ENCODE peak calls at places on chromosome 17, in nine cellular contexts. One of them, this sample, is unnamed.

GRCh38 chr17:27530791-27531391 is 74.6 kb downstream of the KSR1 start:
- DNase-seq in activated gamma-delta T cell treated with Interleukin-2 at 50 U/mL for 16 hours: no peak
- DNase-seq in stimulated activated CD4-positive, alpha-beta T cell treated with anti-CD3 and anti-CD28 coated beads, Interleukin-1b, Interleukin-23, amount 100 ng/mL, for 4 hours: no peak
- DNase-seq in neural progenitor cell: no peak
- DNase-seq in cerebellar nuclear complex: no peak
- DNase-seq in GM04504: no peak
- DNase-seq in GM19239: no peak
- DNase-seq in Calu3: no peak
- DNase-seq in NCI-H1694: no peak
- DNase-seq in this sample: no peak

GRCh38 chr17:13346081-13346533 is 255.6 kb downstream of the HS3ST3A1 start:
- DNase-seq in activated gamma-delta T cell treated with Interleukin-2 at 50 U/mL for 16 hours: no peak
- DNase-seq in stimulated activated CD4-positive, alpha-beta T cell treated with anti-CD3 and anti-CD28 coated beads, Interleukin-1b, Interleukin-23, amount 100 ng/mL, for 4 hours: no peak
- DNase-seq in neural progenitor cell: no peak
- DNase-seq in cerebellar nuclear complex: no peak
- DNase-seq in GM04504: peak
- DNase-seq in GM19239: no peak
- DNase-seq in Calu3: no peak
- DNase-seq in NCI-H1694: no peak
- DNase-seq in this sample: peak

GRCh38 chr17:63772801-63773271 is 561 bp downstream of the CCDC47 start:
- DNase-seq in activated gamma-delta T cell treated with Interleukin-2 at 50 U/mL for 16 hours: no peak
- DNase-seq in stimulated activated CD4-positive, alpha-beta T cell treated with anti-CD3 and anti-CD28 coated beads, Interleukin-1b, Interleukin-23, amount 100 ng/mL, for 4 hours: no peak
- DNase-seq in neural progenitor cell: peak
- DNase-seq in cerebellar nuclear complex: peak
- DNase-seq in GM04504: no peak
- DNase-seq in GM19239: no peak
- DNase-seq in Calu3: no peak
- DNase-seq in NCI-H1694: no peak
- DNase-seq in this sample: no peak

GRCh38 chr17:27959382-27959709 is 66.2 kb upstream of the LYRM9 start:
- DNase-seq in activated gamma-delta T cell treated with Interleukin-2 at 50 U/mL for 16 hours: no peak
- DNase-seq in stimulated activated CD4-positive, alpha-beta T cell treated with anti-CD3 and anti-CD28 coated beads, Interleukin-1b, Interleukin-23, amount 100 ng/mL, for 4 hours: no peak
- DNase-seq in neural progenitor cell: no peak
- DNase-seq in cerebellar nuclear complex: no peak
- DNase-seq in GM04504: no peak
- DNase-seq in GM19239: no peak
- DNase-seq in Calu3: no peak
- DNase-seq in NCI-H1694: no peak
- DNase-seq in this sample: no peak

GRCh38 chr17:77042688-77043330 is 98.0 kb upstream of the SEC14L1 start:
- DNase-seq in activated gamma-delta T cell treated with Interleukin-2 at 50 U/mL for 16 hours: no peak
- DNase-seq in stimulated activated CD4-positive, alpha-beta T cell treated with anti-CD3 and anti-CD28 coated beads, Interleukin-1b, Interleukin-23, amount 100 ng/mL, for 4 hours: no peak
- DNase-seq in neural progenitor cell: no peak
- DNase-seq in cerebellar nuclear complex: no peak
- DNase-seq in GM04504: no peak
- DNase-seq in GM19239: no peak
- DNase-seq in Calu3: no peak
- DNase-seq in NCI-H1694: no peak
- DNase-seq in this sample: no peak

GRCh38 chr17:38750312-38751121 is 2.0 kb upstream of the PSMB3 start:
- DNase-seq in activated gamma-delta T cell treated with Interleukin-2 at 50 U/mL for 16 hours: no peak
- DNase-seq in stimulated activated CD4-positive, alpha-beta T cell treated with anti-CD3 and anti-CD28 coated beads, Interleukin-1b, Interleukin-23, amount 100 ng/mL, for 4 hours: no peak
- DNase-seq in neural progenitor cell: peak
- DNase-seq in cerebellar nuclear complex: no peak
- DNase-seq in GM04504: no peak
- DNase-seq in GM19239: no peak
- DNase-seq in Calu3: peak
- DNase-seq in NCI-H1694: peak
- DNase-seq in this sample: no peak

GRCh38 chr17:77427471-77427991 is 286.8 kb downstream of the SEC14L1 start:
- DNase-seq in activated gamma-delta T cell treated with Interleukin-2 at 50 U/mL for 16 hours: no peak
- DNase-seq in stimulated activated CD4-positive, alpha-beta T cell treated with anti-CD3 and anti-CD28 coated beads, Interleukin-1b, Interleukin-23, amount 100 ng/mL, for 4 hours: no peak
- DNase-seq in neural progenitor cell: no peak
- DNase-seq in cerebellar nuclear complex: no peak
- DNase-seq in GM04504: no peak
- DNase-seq in GM19239: no peak
- DNase-seq in Calu3: no peak
- DNase-seq in NCI-H1694: peak
- DNase-seq in this sample: no peak

GRCh38 chr17:67461228-67461780 is 84.2 kb downstream of the PITPNC1 start:
- DNase-seq in activated gamma-delta T cell treated with Interleukin-2 at 50 U/mL for 16 hours: no peak
- DNase-seq in stimulated activated CD4-positive, alpha-beta T cell treated with anti-CD3 and anti-CD28 coated beads, Interleukin-1b, Interleukin-23, amount 100 ng/mL, for 4 hours: no peak
- DNase-seq in neural progenitor cell: no peak
- DNase-seq in cerebellar nuclear complex: no peak
- DNase-seq in GM04504: no peak
- DNase-seq in GM19239: no peak
- DNase-seq in Calu3: no peak
- DNase-seq in NCI-H1694: no peak
- DNase-seq in this sample: no peak

GRCh38 chr17:52213451-52213850 is 54.9 kb upstream of the CA10 start:
- DNase-seq in activated gamma-delta T cell treated with Interleukin-2 at 50 U/mL for 16 hours: no peak
- DNase-seq in stimulated activated CD4-positive, alpha-beta T cell treated with anti-CD3 and anti-CD28 coated beads, Interleukin-1b, Interleukin-23, amount 100 ng/mL, for 4 hours: no peak
- DNase-seq in neural progenitor cell: no peak
- DNase-seq in cerebellar nuclear complex: peak
- DNase-seq in GM04504: no peak
- DNase-seq in GM19239: no peak
- DNase-seq in Calu3: no peak
- DNase-seq in NCI-H1694: no peak
- DNase-seq in this sample: no peak

GRCh38 chr17:59737324-59737723 is 29.9 kb downstream of the VMP1 start:
- DNase-seq in activated gamma-delta T cell treated with Interleukin-2 at 50 U/mL for 16 hours: no peak
- DNase-seq in stimulated activated CD4-positive, alpha-beta T cell treated with anti-CD3 and anti-CD28 coated beads, Interleukin-1b, Interleukin-23, amount 100 ng/mL, for 4 hours: no peak
- DNase-seq in neural progenitor cell: no peak
- DNase-seq in cerebellar nuclear complex: no peak
- DNase-seq in GM04504: no peak
- DNase-seq in GM19239: no peak
- DNase-seq in Calu3: no peak
- DNase-seq in NCI-H1694: no peak
- DNase-seq in this sample: no peak

GRCh38 chr17:60352569-60352968 is 39.4 kb downstream of the USP32 start:
- DNase-seq in activated gamma-delta T cell treated with Interleukin-2 at 50 U/mL for 16 hours: no peak
- DNase-seq in stimulated activated CD4-positive, alpha-beta T cell treated with anti-CD3 and anti-CD28 coated beads, Interleukin-1b, Interleukin-23, amount 100 ng/mL, for 4 hours: no peak
- DNase-seq in neural progenitor cell: no peak
- DNase-seq in cerebellar nuclear complex: no peak
- DNase-seq in GM04504: no peak
- DNase-seq in GM19239: no peak
- DNase-seq in Calu3: no peak
- DNase-seq in NCI-H1694: no peak
- DNase-seq in this sample: no peak

GRCh38 chr17:77419095-77419494 is 278.3 kb downstream of the SEC14L1 start:
- DNase-seq in activated gamma-delta T cell treated with Interleukin-2 at 50 U/mL for 16 hours: no peak
- DNase-seq in stimulated activated CD4-positive, alpha-beta T cell treated with anti-CD3 and anti-CD28 coated beads, Interleukin-1b, Interleukin-23, amount 100 ng/mL, for 4 hours: no peak
- DNase-seq in neural progenitor cell: no peak
- DNase-seq in cerebellar nuclear complex: no peak
- DNase-seq in GM04504: no peak
- DNase-seq in GM19239: no peak
- DNase-seq in Calu3: no peak
- DNase-seq in NCI-H1694: no peak
- DNase-seq in this sample: no peak

GRCh38 chr17:42913981-42914617 is 13.5 kb downstream of the G6PC1 start:
- DNase-seq in activated gamma-delta T cell treated with Interleukin-2 at 50 U/mL for 16 hours: no peak
- DNase-seq in stimulated activated CD4-positive, alpha-beta T cell treated with anti-CD3 and anti-CD28 coated beads, Interleukin-1b, Interleukin-23, amount 100 ng/mL, for 4 hours: no peak
- DNase-seq in neural progenitor cell: no peak
- DNase-seq in cerebellar nuclear complex: no peak
- DNase-seq in GM04504: no peak
- DNase-seq in GM19239: no peak
- DNase-seq in Calu3: no peak
- DNase-seq in NCI-H1694: no peak
- DNase-seq in this sample: no peak

GRCh38 chr17:61496957-61497653 is 44.9 kb downstream of the TBX4 start:
- DNase-seq in activated gamma-delta T cell treated with Interleukin-2 at 50 U/mL for 16 hours: no peak
- DNase-seq in stimulated activated CD4-positive, alpha-beta T cell treated with anti-CD3 and anti-CD28 coated beads, Interleukin-1b, Interleukin-23, amount 100 ng/mL, for 4 hours: no peak
- DNase-seq in neural progenitor cell: no peak
- DNase-seq in cerebellar nuclear complex: no peak
- DNase-seq in GM04504: no peak
- DNase-seq in GM19239: no peak
- DNase-seq in Calu3: no peak
- DNase-seq in NCI-H1694: no peak
- DNase-seq in this sample: no peak

GRCh38 chr17:28907052-28907438 is 4.2 kb upstream of the DHRS13 start:
- DNase-seq in activated gamma-delta T cell treated with Interleukin-2 at 50 U/mL for 16 hours: no peak
- DNase-seq in stimulated activated CD4-positive, alpha-beta T cell treated with anti-CD3 and anti-CD28 coated beads, Interleukin-1b, Interleukin-23, amount 100 ng/mL, for 4 hours: no peak
- DNase-seq in neural progenitor cell: no peak
- DNase-seq in cerebellar nuclear complex: no peak
- DNase-seq in GM04504: no peak
- DNase-seq in GM19239: no peak
- DNase-seq in Calu3: no peak
- DNase-seq in NCI-H1694: no peak
- DNase-seq in this sample: no peak

GRCh38 chr17:80252871-80253270 is 7.8 kb upstream of the RNF213 start:
- DNase-seq in activated gamma-delta T cell treated with Interleukin-2 at 50 U/mL for 16 hours: peak
- DNase-seq in stimulated activated CD4-positive, alpha-beta T cell treated with anti-CD3 and anti-CD28 coated beads, Interleukin-1b, Interleukin-23, amount 100 ng/mL, for 4 hours: peak
- DNase-seq in neural progenitor cell: peak
- DNase-seq in cerebellar nuclear complex: no peak
- DNase-seq in GM04504: no peak
- DNase-seq in GM19239: peak
- DNase-seq in Calu3: peak
- DNase-seq in NCI-H1694: peak
- DNase-seq in this sample: no peak

GRCh38 chr17:1882836-1883235 is 53.0 kb downstream of the RPA1 start:
- DNase-seq in activated gamma-delta T cell treated with Interleukin-2 at 50 U/mL for 16 hours: peak
- DNase-seq in stimulated activated CD4-positive, alpha-beta T cell treated with anti-CD3 and anti-CD28 coated beads, Interleukin-1b, Interleukin-23, amount 100 ng/mL, for 4 hours: no peak
- DNase-seq in neural progenitor cell: peak
- DNase-seq in cerebellar nuclear complex: no peak
- DNase-seq in GM04504: no peak
- DNase-seq in GM19239: peak
- DNase-seq in Calu3: peak
- DNase-seq in NCI-H1694: no peak
- DNase-seq in this sample: peak

GRCh38 chr17:50476545-50477315 is 1.9 kb upstream of the RSAD1 start:
- DNase-seq in activated gamma-delta T cell treated with Interleukin-2 at 50 U/mL for 16 hours: no peak
- DNase-seq in stimulated activated CD4-positive, alpha-beta T cell treated with anti-CD3 and anti-CD28 coated beads, Interleukin-1b, Interleukin-23, amount 100 ng/mL, for 4 hours: no peak
- DNase-seq in neural progenitor cell: peak
- DNase-seq in cerebellar nuclear complex: peak
- DNase-seq in GM04504: no peak
- DNase-seq in GM19239: no peak
- DNase-seq in Calu3: no peak
- DNase-seq in NCI-H1694: no peak
- DNase-seq in this sample: no peak

GRCh38 chr17:38981640-38982039 is 14.4 kb upstream of the FBXO47 start:
- DNase-seq in activated gamma-delta T cell treated with Interleukin-2 at 50 U/mL for 16 hours: no peak
- DNase-seq in stimulated activated CD4-positive, alpha-beta T cell treated with anti-CD3 and anti-CD28 coated beads, Interleukin-1b, Interleukin-23, amount 100 ng/mL, for 4 hours: no peak
- DNase-seq in neural progenitor cell: no peak
- DNase-seq in cerebellar nuclear complex: no peak
- DNase-seq in GM04504: no peak
- DNase-seq in GM19239: no peak
- DNase-seq in Calu3: no peak
- DNase-seq in NCI-H1694: no peak
- DNase-seq in this sample: no peak

GRCh38 chr17:45977506-45977824 is 21.6 kb upstream of the STH start:
- DNase-seq in activated gamma-delta T cell treated with Interleukin-2 at 50 U/mL for 16 hours: no peak
- DNase-seq in stimulated activated CD4-positive, alpha-beta T cell treated with anti-CD3 and anti-CD28 coated beads, Interleukin-1b, Interleukin-23, amount 100 ng/mL, for 4 hours: no peak
- DNase-seq in neural progenitor cell: no peak
- DNase-seq in cerebellar nuclear complex: no peak
- DNase-seq in GM04504: no peak
- DNase-seq in GM19239: no peak
- DNase-seq in Calu3: no peak
- DNase-seq in NCI-H1694: no peak
- DNase-seq in this sample: no peak

GRCh38 chr17:78210111-78210510 is 3.9 kb upstream of the BIRC5 start:
- DNase-seq in activated gamma-delta T cell treated with Interleukin-2 at 50 U/mL for 16 hours: no peak
- DNase-seq in stimulated activated CD4-positive, alpha-beta T cell treated with anti-CD3 and anti-CD28 coated beads, Interleukin-1b, Interleukin-23, amount 100 ng/mL, for 4 hours: no peak
- DNase-seq in neural progenitor cell: no peak
- DNase-seq in cerebellar nuclear complex: peak
- DNase-seq in GM04504: no peak
- DNase-seq in GM19239: no peak
- DNase-seq in Calu3: no peak
- DNase-seq in NCI-H1694: no peak
- DNase-seq in this sample: no peak

GRCh38 chr17:45833826-45834439 is 10.7 kb upstream of the SPPL2C start:
- DNase-seq in activated gamma-delta T cell treated with Interleukin-2 at 50 U/mL for 16 hours: no peak
- DNase-seq in stimulated activated CD4-positive, alpha-beta T cell treated with anti-CD3 and anti-CD28 coated beads, Interleukin-1b, Interleukin-23, amount 100 ng/mL, for 4 hours: no peak
- DNase-seq in neural progenitor cell: no peak
- DNase-seq in cerebellar nuclear complex: no peak
- DNase-seq in GM04504: no peak
- DNase-seq in GM19239: no peak
- DNase-seq in Calu3: no peak
- DNase-seq in NCI-H1694: no peak
- DNase-seq in this sample: no peak

GRCh38 chr17:83173997-83174858 is 94.8 kb downstream of the METRNL start:
- DNase-seq in activated gamma-delta T cell treated with Interleukin-2 at 50 U/mL for 16 hours: peak
- DNase-seq in stimulated activated CD4-positive, alpha-beta T cell treated with anti-CD3 and anti-CD28 coated beads, Interleukin-1b, Interleukin-23, amount 100 ng/mL, for 4 hours: no peak
- DNase-seq in neural progenitor cell: peak
- DNase-seq in cerebellar nuclear complex: no peak
- DNase-seq in GM04504: no peak
- DNase-seq in GM19239: peak
- DNase-seq in Calu3: no peak
- DNase-seq in NCI-H1694: no peak
- DNase-seq in this sample: peak

GRCh38 chr17:29757788-29758187 is 135.1 kb upstream of the CORO6 start:
- DNase-seq in activated gamma-delta T cell treated with Interleukin-2 at 50 U/mL for 16 hours: peak
- DNase-seq in stimulated activated CD4-positive, alpha-beta T cell treated with anti-CD3 and anti-CD28 coated beads, Interleukin-1b, Interleukin-23, amount 100 ng/mL, for 4 hours: no peak
- DNase-seq in neural progenitor cell: no peak
- DNase-seq in cerebellar nuclear complex: no peak
- DNase-seq in GM04504: no peak
- DNase-seq in GM19239: no peak
- DNase-seq in Calu3: no peak
- DNase-seq in NCI-H1694: no peak
- DNase-seq in this sample: no peak

GRCh38 chr17:60563743-60564142 is 36.2 kb upstream of the PPM1D start:
- DNase-seq in activated gamma-delta T cell treated with Interleukin-2 at 50 U/mL for 16 hours: no peak
- DNase-seq in stimulated activated CD4-positive, alpha-beta T cell treated with anti-CD3 and anti-CD28 coated beads, Interleukin-1b, Interleukin-23, amount 100 ng/mL, for 4 hours: no peak
- DNase-seq in neural progenitor cell: no peak
- DNase-seq in cerebellar nuclear complex: no peak
- DNase-seq in GM04504: no peak
- DNase-seq in GM19239: no peak
- DNase-seq in Calu3: no peak
- DNase-seq in NCI-H1694: no peak
- DNase-seq in this sample: no peak

GRCh38 chr17:28317965-28318758 is 838 bp upstream of the TMEM97 start:
- DNase-seq in activated gamma-delta T cell treated with Interleukin-2 at 50 U/mL for 16 hours: no peak
- DNase-seq in stimulated activated CD4-positive, alpha-beta T cell treated with anti-CD3 and anti-CD28 coated beads, Interleukin-1b, Interleukin-23, amount 100 ng/mL, for 4 hours: no peak
- DNase-seq in neural progenitor cell: peak
- DNase-seq in cerebellar nuclear complex: no peak
- DNase-seq in GM04504: no peak
- DNase-seq in GM19239: no peak
- DNase-seq in Calu3: no peak
- DNase-seq in NCI-H1694: no peak
- DNase-seq in this sample: no peak

GRCh38 chr17:70168044-70168978 is 1.0 kb upstream of the KCNJ2 start:
- DNase-seq in activated gamma-delta T cell treated with Interleukin-2 at 50 U/mL for 16 hours: no peak
- DNase-seq in stimulated activated CD4-positive, alpha-beta T cell treated with anti-CD3 and anti-CD28 coated beads, Interleukin-1b, Interleukin-23, amount 100 ng/mL, for 4 hours: no peak
- DNase-seq in neural progenitor cell: peak
- DNase-seq in cerebellar nuclear complex: no peak
- DNase-seq in GM04504: no peak
- DNase-seq in GM19239: peak
- DNase-seq in Calu3: peak
- DNase-seq in NCI-H1694: no peak
- DNase-seq in this sample: peak

GRCh38 chr17:18018411-18018921 is 20.5 kb downstream of the ATPAF2 start:
- DNase-seq in activated gamma-delta T cell treated with Interleukin-2 at 50 U/mL for 16 hours: no peak
- DNase-seq in stimulated activated CD4-positive, alpha-beta T cell treated with anti-CD3 and anti-CD28 coated beads, Interleukin-1b, Interleukin-23, amount 100 ng/mL, for 4 hours: no peak
- DNase-seq in neural progenitor cell: no peak
- DNase-seq in cerebellar nuclear complex: no peak
- DNase-seq in GM04504: no peak
- DNase-seq in GM19239: no peak
- DNase-seq in Calu3: no peak
- DNase-seq in NCI-H1694: no peak
- DNase-seq in this sample: no peak

GRCh38 chr17:67421869-67422273 is 44.8 kb downstream of the PITPNC1 start:
- DNase-seq in activated gamma-delta T cell treated with Interleukin-2 at 50 U/mL for 16 hours: peak
- DNase-seq in stimulated activated CD4-positive, alpha-beta T cell treated with anti-CD3 and anti-CD28 coated beads, Interleukin-1b, Interleukin-23, amount 100 ng/mL, for 4 hours: no peak
- DNase-seq in neural progenitor cell: no peak
- DNase-seq in cerebellar nuclear complex: no peak
- DNase-seq in GM04504: peak
- DNase-seq in GM19239: no peak
- DNase-seq in Calu3: peak
- DNase-seq in NCI-H1694: no peak
- DNase-seq in this sample: peak

GRCh38 chr17:40121191-40121885 is 433 bp upstream of the MSL1 start:
- DNase-seq in activated gamma-delta T cell treated with Interleukin-2 at 50 U/mL for 16 hours: no peak
- DNase-seq in stimulated activated CD4-positive, alpha-beta T cell treated with anti-CD3 and anti-CD28 coated beads, Interleukin-1b, Interleukin-23, amount 100 ng/mL, for 4 hours: peak
- DNase-seq in neural progenitor cell: peak
- DNase-seq in cerebellar nuclear complex: no peak
- DNase-seq in GM04504: no peak
- DNase-seq in GM19239: no peak
- DNase-seq in Calu3: peak
- DNase-seq in NCI-H1694: peak
- DNase-seq in this sample: no peak

GRCh38 chr17:21524211-21524591 is 148.0 kb downstream of the KCNJ12 start:
- DNase-seq in activated gamma-delta T cell treated with Interleukin-2 at 50 U/mL for 16 hours: no peak
- DNase-seq in stimulated activated CD4-positive, alpha-beta T cell treated with anti-CD3 and anti-CD28 coated beads, Interleukin-1b, Interleukin-23, amount 100 ng/mL, for 4 hours: no peak
- DNase-seq in neural progenitor cell: no peak
- DNase-seq in cerebellar nuclear complex: no peak
- DNase-seq in GM04504: no peak
- DNase-seq in GM19239: no peak
- DNase-seq in Calu3: no peak
- DNase-seq in NCI-H1694: peak
- DNase-seq in this sample: no peak

This sample was measured in HFF-Myc.